ENCODE peak calls at places on chromosomes 12 and 14, in eight cellular contexts. One of them, this sample, is unnamed.

GRCh38 chr14:102732924-102733323 is 44.3 kb upstream of the TRAF3 start:
- DNase-seq in fibroblast of pulmonary artery: no peak
- DNase-seq in osteocyte: peak
- DNase-seq in mesothelial cell of epicardium: no peak
- DNase-seq in stomach: no peak
- DNase-seq in midbrain: no peak
- DNase-seq in epithelial cell of prostate: no peak
- DNase-seq in ELF-1: no peak
- DNase-seq in this sample: no peak

GRCh38 chr12:8081228-8081920 is 700 bp upstream of the NECAP1 start:
- DNase-seq in fibroblast of pulmonary artery: no peak
- DNase-seq in osteocyte: no peak
- DNase-seq in mesothelial cell of epicardium: no peak
- DNase-seq in stomach: no peak
- DNase-seq in midbrain: peak
- DNase-seq in epithelial cell of prostate: no peak
- DNase-seq in ELF-1: no peak
- DNase-seq in this sample: peak

GRCh38 chr12:59823535-59823934 is 227.7 kb downstream of the SLC16A7 start:
- DNase-seq in fibroblast of pulmonary artery: no peak
- DNase-seq in osteocyte: no peak
- DNase-seq in mesothelial cell of epicardium: no peak
- DNase-seq in stomach: no peak
- DNase-seq in midbrain: no peak
- DNase-seq in epithelial cell of prostate: no peak
- DNase-seq in ELF-1: no peak
- DNase-seq in this sample: no peak

GRCh38 chr12:100612557-100612956 is 39.1 kb downstream of the GAS2L3 start:
- DNase-seq in fibroblast of pulmonary artery: no peak
- DNase-seq in osteocyte: no peak
- DNase-seq in mesothelial cell of epicardium: no peak
- DNase-seq in stomach: peak
- DNase-seq in midbrain: no peak
- DNase-seq in epithelial cell of prostate: no peak
- DNase-seq in ELF-1: no peak
- DNase-seq in this sample: no peak

GRCh38 chr12:11581179-11581755 is 68.2 kb upstream of the ETV6 start:
- DNase-seq in fibroblast of pulmonary artery: peak
- DNase-seq in osteocyte: no peak
- DNase-seq in mesothelial cell of epicardium: peak
- DNase-seq in stomach: peak
- DNase-seq in midbrain: peak
- DNase-seq in epithelial cell of prostate: peak
- DNase-seq in ELF-1: peak
- DNase-seq in this sample: peak

GRCh38 chr14:76490735-76491134 is 114.8 kb downstream of the ESRRB start:
- DNase-seq in fibroblast of pulmonary artery: no peak
- DNase-seq in osteocyte: no peak
- DNase-seq in mesothelial cell of epicardium: no peak
- DNase-seq in stomach: no peak
- DNase-seq in midbrain: no peak
- DNase-seq in epithelial cell of prostate: no peak
- DNase-seq in ELF-1: no peak
- DNase-seq in this sample: no peak

GRCh38 chr12:63916561-63917476 is 72.3 kb downstream of the SRGAP1 start:
- DNase-seq in fibroblast of pulmonary artery: peak
- DNase-seq in osteocyte: no peak
- DNase-seq in mesothelial cell of epicardium: no peak
- DNase-seq in stomach: no peak
- DNase-seq in midbrain: no peak
- DNase-seq in epithelial cell of prostate: no peak
- DNase-seq in ELF-1: no peak
- DNase-seq in this sample: no peak

GRCh38 chr12:5138845-5139244 is 95.2 kb downstream of the KCNA5 start:
- DNase-seq in fibroblast of pulmonary artery: no peak
- DNase-seq in osteocyte: no peak
- DNase-seq in mesothelial cell of epicardium: no peak
- DNase-seq in stomach: no peak
- DNase-seq in midbrain: no peak
- DNase-seq in epithelial cell of prostate: no peak
- DNase-seq in ELF-1: no peak
- DNase-seq in this sample: no peak

GRCh38 chr12:119512772-119513497 is 80.6 kb upstream of the TMEM233 start:
- DNase-seq in fibroblast of pulmonary artery: peak
- DNase-seq in osteocyte: no peak
- DNase-seq in mesothelial cell of epicardium: no peak
- DNase-seq in stomach: no peak
- DNase-seq in midbrain: no peak
- DNase-seq in epithelial cell of prostate: no peak
- DNase-seq in ELF-1: no peak
- DNase-seq in this sample: peak

GRCh38 chr12:124369055-124369900 is 74.4 kb downstream of the RFLNA start:
- DNase-seq in fibroblast of pulmonary artery: peak
- DNase-seq in osteocyte: peak
- DNase-seq in mesothelial cell of epicardium: no peak
- DNase-seq in stomach: peak
- DNase-seq in midbrain: peak
- DNase-seq in epithelial cell of prostate: no peak
- DNase-seq in ELF-1: no peak
- DNase-seq in this sample: no peak

GRCh38 chr12:8989425-8989824 is at the start of gene KLRG1:
- DNase-seq in fibroblast of pulmonary artery: no peak
- DNase-seq in osteocyte: no peak
- DNase-seq in mesothelial cell of epicardium: no peak
- DNase-seq in stomach: no peak
- DNase-seq in midbrain: no peak
- DNase-seq in epithelial cell of prostate: no peak
- DNase-seq in ELF-1: no peak
- DNase-seq in this sample: no peak

GRCh38 chr12:121505513-121505912 is 75.3 kb downstream of the KDM2B start:
- DNase-seq in fibroblast of pulmonary artery: peak
- DNase-seq in osteocyte: no peak
- DNase-seq in mesothelial cell of epicardium: no peak
- DNase-seq in stomach: no peak
- DNase-seq in midbrain: no peak
- DNase-seq in epithelial cell of prostate: no peak
- DNase-seq in ELF-1: no peak
- DNase-seq in this sample: no peak

GRCh38 chr14:90513151-90514014 is 116.6 kb downstream of the CALM1 start:
- DNase-seq in fibroblast of pulmonary artery: peak
- DNase-seq in osteocyte: no peak
- DNase-seq in mesothelial cell of epicardium: no peak
- DNase-seq in stomach: peak
- DNase-seq in midbrain: peak
- DNase-seq in epithelial cell of prostate: peak
- DNase-seq in ELF-1: peak
- DNase-seq in this sample: peak

GRCh38 chr14:36167431-36167830 is 9.1 kb downstream of the PTCSC3 start:
- DNase-seq in fibroblast of pulmonary artery: no peak
- DNase-seq in osteocyte: no peak
- DNase-seq in mesothelial cell of epicardium: no peak
- DNase-seq in stomach: no peak
- DNase-seq in midbrain: no peak
- DNase-seq in epithelial cell of prostate: no peak
- DNase-seq in ELF-1: peak
- DNase-seq in this sample: no peak

GRCh38 chr12:107025691-107026090 is 38.7 kb upstream of the MTERF2 start:
- DNase-seq in fibroblast of pulmonary artery: no peak
- DNase-seq in osteocyte: no peak
- DNase-seq in mesothelial cell of epicardium: no peak
- DNase-seq in stomach: no peak
- DNase-seq in midbrain: no peak
- DNase-seq in epithelial cell of prostate: no peak
- DNase-seq in ELF-1: peak
- DNase-seq in this sample: peak

GRCh38 chr12:30813741-30814687 is 59.3 kb upstream of the CAPRIN2 start:
- DNase-seq in fibroblast of pulmonary artery: peak
- DNase-seq in osteocyte: peak
- DNase-seq in mesothelial cell of epicardium: no peak
- DNase-seq in stomach: no peak
- DNase-seq in midbrain: no peak
- DNase-seq in epithelial cell of prostate: no peak
- DNase-seq in ELF-1: no peak
- DNase-seq in this sample: no peak

GRCh38 chr12:80632835-80633234 is 74.6 kb upstream of the MYF6 start:
- DNase-seq in fibroblast of pulmonary artery: no peak
- DNase-seq in osteocyte: no peak
- DNase-seq in mesothelial cell of epicardium: no peak
- DNase-seq in stomach: no peak
- DNase-seq in midbrain: no peak
- DNase-seq in epithelial cell of prostate: no peak
- DNase-seq in ELF-1: peak
- DNase-seq in this sample: peak

GRCh38 chr14:24943024-24943423 is 106.9 kb downstream of the STXBP6 start:
- DNase-seq in fibroblast of pulmonary artery: no peak
- DNase-seq in osteocyte: no peak
- DNase-seq in mesothelial cell of epicardium: no peak
- DNase-seq in stomach: no peak
- DNase-seq in midbrain: no peak
- DNase-seq in epithelial cell of prostate: no peak
- DNase-seq in ELF-1: peak
- DNase-seq in this sample: peak

GRCh38 chr12:93879476-93880376 is 202.6 kb downstream of the CRADD start:
- DNase-seq in fibroblast of pulmonary artery: peak
- DNase-seq in osteocyte: no peak
- DNase-seq in mesothelial cell of epicardium: no peak
- DNase-seq in stomach: no peak
- DNase-seq in midbrain: no peak
- DNase-seq in epithelial cell of prostate: no peak
- DNase-seq in ELF-1: no peak
- DNase-seq in this sample: no peak

GRCh38 chr12:15540025-15540424 is 217.7 kb downstream of the PTPRO start:
- DNase-seq in fibroblast of pulmonary artery: no peak
- DNase-seq in osteocyte: no peak
- DNase-seq in mesothelial cell of epicardium: no peak
- DNase-seq in stomach: no peak
- DNase-seq in midbrain: no peak
- DNase-seq in epithelial cell of prostate: no peak
- DNase-seq in ELF-1: no peak
- DNase-seq in this sample: no peak

GRCh38 chr14:104661086-104661485 is 28.3 kb upstream of the INF2 start:
- DNase-seq in fibroblast of pulmonary artery: no peak
- DNase-seq in osteocyte: no peak
- DNase-seq in mesothelial cell of epicardium: no peak
- DNase-seq in stomach: no peak
- DNase-seq in midbrain: no peak
- DNase-seq in epithelial cell of prostate: no peak
- DNase-seq in ELF-1: no peak
- DNase-seq in this sample: no peak

GRCh38 chr14:91369628-91370445 is 47.8 kb downstream of the CCDC88C start:
- DNase-seq in fibroblast of pulmonary artery: no peak
- DNase-seq in osteocyte: no peak
- DNase-seq in mesothelial cell of epicardium: no peak
- DNase-seq in stomach: no peak
- DNase-seq in midbrain: no peak
- DNase-seq in epithelial cell of prostate: no peak
- DNase-seq in ELF-1: peak
- DNase-seq in this sample: peak

GRCh38 chr14:96121660-96122395 is 82.7 kb downstream of the C14orf132 start:
- DNase-seq in fibroblast of pulmonary artery: peak
- DNase-seq in osteocyte: no peak
- DNase-seq in mesothelial cell of epicardium: no peak
- DNase-seq in stomach: no peak
- DNase-seq in midbrain: no peak
- DNase-seq in epithelial cell of prostate: no peak
- DNase-seq in ELF-1: no peak
- DNase-seq in this sample: no peak

GRCh38 chr12:26001530-26001929 is 43.0 kb downstream of the RASSF8 start:
- DNase-seq in fibroblast of pulmonary artery: no peak
- DNase-seq in osteocyte: no peak
- DNase-seq in mesothelial cell of epicardium: no peak
- DNase-seq in stomach: no peak
- DNase-seq in midbrain: no peak
- DNase-seq in epithelial cell of prostate: no peak
- DNase-seq in ELF-1: no peak
- DNase-seq in this sample: peak

GRCh38 chr12:11067514-11067913 is 5.4 kb upstream of the TAS2R46 start:
- DNase-seq in fibroblast of pulmonary artery: peak
- DNase-seq in osteocyte: no peak
- DNase-seq in mesothelial cell of epicardium: no peak
- DNase-seq in stomach: no peak
- DNase-seq in midbrain: peak
- DNase-seq in epithelial cell of prostate: no peak
- DNase-seq in ELF-1: no peak
- DNase-seq in this sample: no peak

GRCh38 chr14:91241848-91242247 is 2.7 kb downstream of the GPR68 start:
- DNase-seq in fibroblast of pulmonary artery: no peak
- DNase-seq in osteocyte: no peak
- DNase-seq in mesothelial cell of epicardium: no peak
- DNase-seq in stomach: no peak
- DNase-seq in midbrain: peak
- DNase-seq in epithelial cell of prostate: no peak
- DNase-seq in ELF-1: no peak
- DNase-seq in this sample: no peak

GRCh38 chr12:124613151-124613585 is 45.8 kb upstream of the NCOR2 start:
- DNase-seq in fibroblast of pulmonary artery: peak
- DNase-seq in osteocyte: no peak
- DNase-seq in mesothelial cell of epicardium: no peak
- DNase-seq in stomach: peak
- DNase-seq in midbrain: no peak
- DNase-seq in epithelial cell of prostate: no peak
- DNase-seq in ELF-1: no peak
- DNase-seq in this sample: peak

GRCh38 chr12:42859612-42860011 is 270.1 kb upstream of the PRICKLE1 start:
- DNase-seq in fibroblast of pulmonary artery: peak
- DNase-seq in osteocyte: no peak
- DNase-seq in mesothelial cell of epicardium: no peak
- DNase-seq in stomach: no peak
- DNase-seq in midbrain: no peak
- DNase-seq in epithelial cell of prostate: no peak
- DNase-seq in ELF-1: no peak
- DNase-seq in this sample: no peak

GRCh38 chr12:54280401-54281260 is at the start of gene HNRNPA1:
- DNase-seq in fibroblast of pulmonary artery: peak
- DNase-seq in osteocyte: peak
- DNase-seq in mesothelial cell of epicardium: peak
- DNase-seq in stomach: peak
- DNase-seq in midbrain: peak
- DNase-seq in epithelial cell of prostate: peak
- DNase-seq in ELF-1: peak
- DNase-seq in this sample: peak

GRCh38 chr14:69004731-69005431 is 25.8 kb upstream of the ACTN1 start:
- DNase-seq in fibroblast of pulmonary artery: peak
- DNase-seq in osteocyte: no peak
- DNase-seq in mesothelial cell of epicardium: no peak
- DNase-seq in stomach: no peak
- DNase-seq in midbrain: no peak
- DNase-seq in epithelial cell of prostate: no peak
- DNase-seq in ELF-1: no peak
- DNase-seq in this sample: no peak

GRCh38 chr12:60832300-60832699 is 1236.5 kb downstream of the SLC16A7 start:
- DNase-seq in fibroblast of pulmonary artery: no peak
- DNase-seq in osteocyte: no peak
- DNase-seq in mesothelial cell of epicardium: no peak
- DNase-seq in stomach: no peak
- DNase-seq in midbrain: no peak
- DNase-seq in epithelial cell of prostate: no peak
- DNase-seq in ELF-1: no peak
- DNase-seq in this sample: no peak

GRCh38 chr12:68868043-68868790 is 60.2 kb downstream of the MDM2 start:
- DNase-seq in fibroblast of pulmonary artery: no peak
- DNase-seq in osteocyte: no peak
- DNase-seq in mesothelial cell of epicardium: no peak
- DNase-seq in stomach: no peak
- DNase-seq in midbrain: no peak
- DNase-seq in epithelial cell of prostate: no peak
- DNase-seq in ELF-1: peak
- DNase-seq in this sample: no peak

GRCh38 chr12:6998708-6999451 is 19.4 kb downstream of the LPCAT3 start:
- DNase-seq in fibroblast of pulmonary artery: no peak
- DNase-seq in osteocyte: no peak
- DNase-seq in mesothelial cell of epicardium: no peak
- DNase-seq in stomach: no peak
- DNase-seq in midbrain: no peak
- DNase-seq in epithelial cell of prostate: peak
- DNase-seq in ELF-1: no peak
- DNase-seq in this sample: peak

GRCh38 chr12:77796775-77797174 is 33.9 kb upstream of the NAV3 start:
- DNase-seq in fibroblast of pulmonary artery: peak
- DNase-seq in osteocyte: no peak
- DNase-seq in mesothelial cell of epicardium: no peak
- DNase-seq in stomach: no peak
- DNase-seq in midbrain: no peak
- DNase-seq in epithelial cell of prostate: no peak
- DNase-seq in ELF-1: no peak
- DNase-seq in this sample: peak